ENCODE peak calls at places on chromosomes 7 and 10, in seven cellular contexts. S is non-pigmented ciliary epithelial cell, I is NCI-H460, C is mesenchymal stem cell, E is Calu3, V is retina, M is occipital lobe. B is an unnamed sample.

GRCh38 chr10:123357363-123358075 is 203.3 kb downstream of the BUB3 start:
- DNase-seq in S (no peak), V (peak; percentile 80), M (no peak), I (no peak), C (no peak), E (no peak), B (no peak)

GRCh38 chr7:116782177-116782711 is 80.1 kb upstream of the CAPZA2 start:
- DNase-seq in C (no peak), V (peak; percentile 45), E (no peak), I (no peak), S (no peak), M (no peak), B (no peak)

GRCh38 chr7:155840909-155841308 is 28.6 kb upstream of the SHH start:
- DNase-seq in E (no peak), I (no peak), S (no peak), C (no peak), M (no peak), V (no peak), B (no peak)

GRCh38 chr10:7563368-7563767 is 103.4 kb downstream of the ITIH5 start:
- DNase-seq in I (no peak), E (no peak), S (no peak), C (peak; percentile 66), M (no peak), V (no peak), B (no peak)

GRCh38 chr7:155818154-155818819 is 6.0 kb upstream of the SHH start:
- DNase-seq in M (no peak), V (no peak), C (no peak), I (no peak), S (no peak), E (no peak), B (no peak)

GRCh38 chr7:12111461-12112405 is 99.4 kb upstream of the TMEM106B start:
- DNase-seq in C (peak; percentile 17), S (no peak), E (peak; percentile 69), I (no peak), V (peak; percentile 90), M (no peak), B (no peak)

GRCh38 chr7:128247108-128247507 is 6.0 kb downstream of the LEP start:
- DNase-seq in V (no peak), E (no peak), S (no peak), M (no peak), I (no peak), C (no peak), B (no peak)

GRCh38 chr10:12403119-12403518 is 53.8 kb downstream of the CAMK1D start:
- DNase-seq in V (no peak), E (no peak), M (no peak), S (no peak), I (no peak), C (no peak), B (no peak)

GRCh38 chr7:72283309-72283708 is 128.8 kb downstream of the CALN1 start:
- DNase-seq in C (no peak), E (no peak), I (no peak), M (no peak), V (no peak), S (no peak), B (no peak)

GRCh38 chr10:10642741-10643280 is 374.9 kb upstream of the CELF2 start:
- DNase-seq in E (no peak), M (no peak), S (no peak), C (peak; percentile 52), V (no peak), I (no peak), B (no peak)

GRCh38 chr10:33211123-33211878 is 123.2 kb downstream of the NRP1 start:
- DNase-seq in E (no peak), M (no peak), C (peak; percentile 68), S (peak; percentile 61), V (no peak), I (no peak), B (no peak)

GRCh38 chr10:74585231-74586087 is 240.9 kb upstream of the KAT6B start:
- DNase-seq in S (no peak), E (no peak), C (peak; percentile 44), M (no peak), V (peak; percentile 63), I (no peak), B (no peak)

GRCh38 chr10:133287832-133288500 is 11.3 kb upstream of the ADAM8 start:
- DNase-seq in E (no peak), C (no peak), V (no peak), I (no peak), S (no peak), M (no peak), B (no peak)

GRCh38 chr10:88820990-88821389 is 18.5 kb downstream of the LIPM start:
- DNase-seq in C (peak; percentile 54), V (no peak), S (no peak), I (no peak), M (no peak), E (no peak), B (no peak)

GRCh38 chr7:11298220-11298619 is 324.5 kb downstream of the PHF14 start:
- DNase-seq in M (no peak), V (no peak), I (no peak), E (no peak), C (no peak), S (no peak), B (no peak)

GRCh38 chr10:95388539-95388938 is 97.7 kb upstream of the PDLIM1 start:
- DNase-seq in M (no peak), S (no peak), C (peak; percentile 32), V (no peak), I (no peak), E (no peak), B (no peak)

GRCh38 chr7:30859940-30860623 is 51.6 kb upstream of the AQP1 start:
- DNase-seq in I (no peak), S (no peak), E (no peak), V (peak; percentile 63), M (no peak), C (no peak), B (no peak)

GRCh38 chr7:72924417-72924747 is 513 bp upstream of the POM121 start:
- DNase-seq in M (no peak), I (no peak), C (no peak), S (no peak), E (no peak), V (no peak), B (no peak)

GRCh38 chr10:42952931-42953683 is 123.8 kb upstream of the RET start:
- DNase-seq in E (no peak), I (no peak), V (no peak), M (no peak), S (no peak), C (no peak), B (no peak)

GRCh38 chr7:130269318-130269694 is 2.6 kb downstream of the CPA2 start:
- DNase-seq in S (no peak), M (no peak), V (no peak), I (no peak), C (no peak), E (no peak), B (no peak)

GRCh38 chr10:14952851-14953451 is 945 bp downstream of the DCLRE1C start:
- DNase-seq in E (no peak), M (no peak), C (no peak), V (peak; percentile 11), S (no peak), I (no peak), B (no peak)

GRCh38 chr10:44264244-44264643 is 120.7 kb downstream of the CXCL12 start:
- DNase-seq in S (no peak), M (no peak), C (no peak), I (no peak), E (no peak), V (no peak), B (no peak)

GRCh38 chr10:24983946-24984345 is 31.5 kb upstream of the PRTFDC1 start:
- DNase-seq in E (no peak), M (no peak), I (no peak), V (no peak), S (no peak), C (no peak), B (no peak)

GRCh38 chr7:132501956-132502355 is 74.3 kb downstream of the PLXNA4 start:
- DNase-seq in I (no peak), E (no peak), M (no peak), V (no peak), C (no peak), S (no peak), B (no peak)

GRCh38 chr7:66910789-66911188 is 10.2 kb upstream of the TMEM248 start:
- DNase-seq in M (no peak), I (no peak), E (no peak), C (no peak), V (no peak), S (no peak), B (no peak)

GRCh38 chr10:77416327-77417135 is 221.1 kb downstream of the KCNMA1 start:
- DNase-seq in S (peak; percentile 62), V (no peak), E (no peak), C (peak; percentile 89), M (no peak), I (no peak), B (peak; percentile 79)

GRCh38 chr10:73786512-73786885 is 1.1 kb downstream of the ZSWIM8 start:
- DNase-seq in V (no peak), M (no peak), S (no peak), E (no peak), I (no peak), C (no peak), B (no peak)

GRCh38 chr10:104259456-104259855 is 4.8 kb downstream of the GSTO1 start:
- DNase-seq in M (no peak), S (no peak), V (no peak), I (no peak), E (no peak), C (no peak), B (no peak)

GRCh38 chr7:121860953-121861352 is 12.0 kb upstream of the PTPRZ1 start:
- DNase-seq in S (no peak), C (no peak), I (no peak), V (no peak), M (no peak), E (no peak), B (no peak)

GRCh38 chr10:5944389-5945202 is 32.7 kb downstream of the IL15RA start:
- DNase-seq in C (peak; percentile 98), I (no peak), E (peak; percentile 69), M (peak; percentile 75), S (peak; percentile 99), V (no peak), B (peak; percentile 65)

GRCh38 chr7:40024841-40025240 is 74.8 kb downstream of the CDK13 start:
- DNase-seq in C (no peak), I (no peak), E (no peak), V (no peak), M (no peak), S (no peak), B (no peak)

GRCh38 chr10:69750726-69751125 is 51.0 kb upstream of the COL13A1 start:
- DNase-seq in I (no peak), M (no peak), V (no peak), C (no peak), S (no peak), E (no peak), B (no peak)

GRCh38 chr10:110495731-110496552 is 1.8 kb upstream of the DUSP5 start:
- DNase-seq in S (peak; percentile 79), I (no peak), M (peak; percentile 56), E (peak; percentile 48), V (peak; percentile 57), C (peak; percentile 82), B (peak; percentile 80)

GRCh38 chr7:69309601-69310000 is 288.7 kb upstream of the AUTS2 start:
- DNase-seq in V (no peak), S (no peak), C (no peak), E (no peak), I (peak; percentile 7), M (no peak), B (no peak)

GRCh38 chr7:99224263-99224947 is 16.5 kb upstream of the KPNA7 start:
- DNase-seq in S (no peak), I (peak; percentile 31), V (no peak), M (no peak), E (peak; percentile 62), C (no peak), B (peak; percentile 40)

GRCh38 chr10:96532523-96532922 is 18.8 kb upstream of the TLL2 start:
- DNase-seq in C (no peak), M (no peak), E (no peak), I (no peak), V (no peak), S (no peak), B (no peak)

GRCh38 chr7:117870405-117870905 is 2.8 kb downstream of the CTTNBP2 start:
- DNase-seq in V (no peak), S (no peak), M (no peak), I (no peak), E (no peak), C (no peak), B (no peak)

GRCh38 chr10:114372179-114372578 is 32.1 kb downstream of the AFAP1L2 start:
- DNase-seq in E (no peak), I (no peak), M (no peak), V (no peak), S (no peak), C (no peak), B (no peak)

B was measured in T1000.